ENCODE peak calls at places on chromosomes 7 and 10, in five cellular contexts. O, M, B, F and R are unnamed samples.

GRCh38 chr10:76285012-76285411 is 853.6 kb downstream of the LRMDA start:
- DNase-seq in B (peak; percentile 57), O (no peak), M (no peak), F (peak; percentile 71), R (peak; percentile 91)

GRCh38 chr7:100965723-100966541 is 3.4 kb upstream of the MUC12 start:
- DNase-seq in B (no peak), O (peak; percentile 21), M (no peak), F (peak; percentile 83), R (peak; percentile 39)

GRCh38 chr7:120273476-120273975 is 551 bp downstream of the KCND2 start:
- DNase-seq in F (no peak), O (no peak), B (no peak), M (peak; percentile 39), R (no peak)

GRCh38 chr7:106166651-106167342 is 54.7 kb upstream of the SYPL1 start:
- DNase-seq in B (peak; percentile 22), O (no peak), M (no peak), F (peak; percentile 83), R (peak; percentile 86)

GRCh38 chr7:22452142-22452763 is 47.7 kb downstream of the STEAP1B start:
- DNase-seq in B (no peak), F (peak; percentile 47), M (no peak), O (no peak), R (peak; percentile 19)

GRCh38 chr10:133309111-133309719 is 501 bp downstream of the ZNF511 start:
- DNase-seq in F (peak; percentile 97), O (peak; percentile 92), M (peak; percentile 50), B (no peak), R (peak; percentile 88)

GRCh38 chr7:142461437-142461836 is 203.6 kb upstream of the PRSS58 start:
- DNase-seq in M (no peak), B (peak; percentile 85), O (no peak), F (peak; percentile 34), R (peak; percentile 96)

GRCh38 chr10:123301077-123301875 is 147.1 kb downstream of the BUB3 start:
- DNase-seq in O (no peak), F (peak; percentile 62), M (no peak), B (no peak), R (no peak)

GRCh38 chr10:59175538-59176240 is 754 bp upstream of the PHYHIPL start:
- DNase-seq in B (no peak), F (no peak), M (no peak), O (no peak), R (no peak)

GRCh38 chr7:45088821-45089313 is at the start of gene NACAD:
- DNase-seq in B (no peak), M (no peak), F (peak; percentile 82), O (no peak), R (no peak)

GRCh38 chr7:82164813-82165212 is 278.8 kb downstream of the CACNA2D1 start:
- DNase-seq in O (no peak), B (peak; percentile 61), M (peak; percentile 56), F (peak; percentile 80), R (peak; percentile 88)

GRCh38 chr10:131726460-131726861 is 174.3 kb upstream of the PPP2R2D start:
- DNase-seq in O (no peak), F (no peak), B (no peak), M (no peak), R (no peak)

GRCh38 chr7:53877688-53878087 is 664.5 kb upstream of the VSTM2A start:
- DNase-seq in B (no peak), O (no peak), F (no peak), M (no peak), R (no peak)

GRCh38 chr10:90885176-90885575 is 13.4 kb downstream of the RPP30 start:
- DNase-seq in F (peak; percentile 68), B (peak; percentile 57), O (no peak), M (no peak), R (peak; percentile 82)

GRCh38 chr10:6162589-6163356 is 40.0 kb upstream of the PFKFB3 start:
- DNase-seq in O (no peak), F (no peak), B (no peak), M (no peak), R (no peak)

GRCh38 chr7:143507094-143507518 is 29.4 kb downstream of the TAS2R41 start:
- DNase-seq in M (no peak), B (no peak), F (no peak), O (no peak), R (no peak)

GRCh38 chr10:33506391-33506790 is 171.9 kb upstream of the NRP1 start:
- DNase-seq in B (no peak), M (no peak), O (no peak), F (no peak), R (no peak)

GRCh38 chr7:91239171-91239604 is 25.0 kb upstream of the FZD1 start:
- DNase-seq in M (no peak), B (no peak), O (no peak), F (peak; percentile 38), R (peak; percentile 86)

GRCh38 chr7:73830872-73831655 is at the start of gene CLDN4:
- DNase-seq in F (no peak), O (no peak), M (no peak), B (no peak), R (no peak)

GRCh38 chr7:91683823-91684222 is 196.7 kb downstream of the MTERF1 start:
- DNase-seq in B (no peak), F (no peak), O (no peak), M (no peak), R (peak; percentile 27)

GRCh38 chr7:99618726-99619125 is 2.0 kb downstream of the ZSCAN25 start:
- DNase-seq in B (peak; percentile 50), F (peak; percentile 71), M (no peak), O (no peak), R (peak; percentile 55)

GRCh38 chr7:110759069-110759468 is 331.9 kb upstream of the LRRN3 start:
- DNase-seq in F (no peak), M (no peak), O (no peak), B (no peak), R (no peak)